ENCODE peak calls at places on chromosomes 3 and 15, in six cellular contexts. One of them, this sample, is unnamed.

GRCh38 chr3:67719333-67719732 is 64.9 kb upstream of the SUCLG2 start:
- DNase-seq in HTR-8/SVneo: peak
- DNase-seq in kidney glomerular epithelial cell: no peak
- DNase-seq in activated naive CD4-positive, alpha-beta T cell treated with anti-CD3 and anti-CD28 coated beads, Interleukin-2, amount 50 U/mL, for 16 hours: no peak
- DNase-seq in HFF-Myc: no peak
- DNase-seq in ELR: peak
- DNase-seq in this sample: no peak

GRCh38 chr3:122496529-122496928 is 18.2 kb downstream of the KPNA1 start:
- DNase-seq in HTR-8/SVneo: no peak
- DNase-seq in kidney glomerular epithelial cell: no peak
- DNase-seq in activated naive CD4-positive, alpha-beta T cell treated with anti-CD3 and anti-CD28 coated beads, Interleukin-2, amount 50 U/mL, for 16 hours: no peak
- DNase-seq in HFF-Myc: no peak
- DNase-seq in ELR: no peak
- DNase-seq in this sample: no peak

GRCh38 chr15:51076898-51077564 is 17.7 kb downstream of the TNFAIP8L3 start:
- DNase-seq in HTR-8/SVneo: no peak
- DNase-seq in kidney glomerular epithelial cell: no peak
- DNase-seq in activated naive CD4-positive, alpha-beta T cell treated with anti-CD3 and anti-CD28 coated beads, Interleukin-2, amount 50 U/mL, for 16 hours: no peak
- DNase-seq in HFF-Myc: no peak
- DNase-seq in ELR: peak
- DNase-seq in this sample: no peak

GRCh38 chr3:31041161-31041978 is 146.9 kb upstream of the GADL1 start:
- DNase-seq in HTR-8/SVneo: peak
- DNase-seq in kidney glomerular epithelial cell: peak
- DNase-seq in activated naive CD4-positive, alpha-beta T cell treated with anti-CD3 and anti-CD28 coated beads, Interleukin-2, amount 50 U/mL, for 16 hours: no peak
- DNase-seq in HFF-Myc: peak
- DNase-seq in ELR: peak
- DNase-seq in this sample: peak

GRCh38 chr3:125110016-125110875 is 54.4 kb upstream of the HEG1 start:
- DNase-seq in HTR-8/SVneo: peak
- DNase-seq in kidney glomerular epithelial cell: peak
- DNase-seq in activated naive CD4-positive, alpha-beta T cell treated with anti-CD3 and anti-CD28 coated beads, Interleukin-2, amount 50 U/mL, for 16 hours: no peak
- DNase-seq in HFF-Myc: peak
- DNase-seq in ELR: peak
- DNase-seq in this sample: no peak

GRCh38 chr3:195083659-195084058 is 187.3 kb downstream of the XXYLT1 start:
- DNase-seq in HTR-8/SVneo: no peak
- DNase-seq in kidney glomerular epithelial cell: no peak
- DNase-seq in activated naive CD4-positive, alpha-beta T cell treated with anti-CD3 and anti-CD28 coated beads, Interleukin-2, amount 50 U/mL, for 16 hours: no peak
- DNase-seq in HFF-Myc: no peak
- DNase-seq in ELR: no peak
- DNase-seq in this sample: no peak

GRCh38 chr3:184314363-184314699 is at the start of gene EIF4G1:
- DNase-seq in HTR-8/SVneo: peak
- DNase-seq in kidney glomerular epithelial cell: peak
- DNase-seq in activated naive CD4-positive, alpha-beta T cell treated with anti-CD3 and anti-CD28 coated beads, Interleukin-2, amount 50 U/mL, for 16 hours: peak
- DNase-seq in HFF-Myc: peak
- DNase-seq in ELR: peak
- DNase-seq in this sample: peak

GRCh38 chr15:32718082-32718821 is 448 bp downstream of the GREM1 start:
- DNase-seq in HTR-8/SVneo: peak
- DNase-seq in kidney glomerular epithelial cell: no peak
- DNase-seq in activated naive CD4-positive, alpha-beta T cell treated with anti-CD3 and anti-CD28 coated beads, Interleukin-2, amount 50 U/mL, for 16 hours: no peak
- DNase-seq in HFF-Myc: no peak
- DNase-seq in ELR: peak
- DNase-seq in this sample: no peak

GRCh38 chr3:39903253-39903652 is 93.8 kb downstream of the MYRIP start:
- DNase-seq in HTR-8/SVneo: no peak
- DNase-seq in kidney glomerular epithelial cell: no peak
- DNase-seq in activated naive CD4-positive, alpha-beta T cell treated with anti-CD3 and anti-CD28 coated beads, Interleukin-2, amount 50 U/mL, for 16 hours: no peak
- DNase-seq in HFF-Myc: no peak
- DNase-seq in ELR: no peak
- DNase-seq in this sample: no peak

GRCh38 chr3:106457278-106458210 is 588.7 kb upstream of the CBLB start:
- DNase-seq in HTR-8/SVneo: peak
- DNase-seq in kidney glomerular epithelial cell: peak
- DNase-seq in activated naive CD4-positive, alpha-beta T cell treated with anti-CD3 and anti-CD28 coated beads, Interleukin-2, amount 50 U/mL, for 16 hours: no peak
- DNase-seq in HFF-Myc: peak
- DNase-seq in ELR: peak
- DNase-seq in this sample: no peak

GRCh38 chr3:143234521-143234920 is 115.0 kb downstream of the CHST2 start:
- DNase-seq in HTR-8/SVneo: no peak
- DNase-seq in kidney glomerular epithelial cell: no peak
- DNase-seq in activated naive CD4-positive, alpha-beta T cell treated with anti-CD3 and anti-CD28 coated beads, Interleukin-2, amount 50 U/mL, for 16 hours: no peak
- DNase-seq in HFF-Myc: no peak
- DNase-seq in ELR: no peak
- DNase-seq in this sample: no peak

GRCh38 chr15:95018888-95019545 is 787.7 kb downstream of the MCTP2 start:
- DNase-seq in HTR-8/SVneo: peak
- DNase-seq in kidney glomerular epithelial cell: peak
- DNase-seq in activated naive CD4-positive, alpha-beta T cell treated with anti-CD3 and anti-CD28 coated beads, Interleukin-2, amount 50 U/mL, for 16 hours: no peak
- DNase-seq in HFF-Myc: no peak
- DNase-seq in ELR: peak
- DNase-seq in this sample: no peak

GRCh38 chr3:105616374-105616915 is 249.7 kb downstream of the ALCAM start:
- DNase-seq in HTR-8/SVneo: no peak
- DNase-seq in kidney glomerular epithelial cell: no peak
- DNase-seq in activated naive CD4-positive, alpha-beta T cell treated with anti-CD3 and anti-CD28 coated beads, Interleukin-2, amount 50 U/mL, for 16 hours: no peak
- DNase-seq in HFF-Myc: no peak
- DNase-seq in ELR: no peak
- DNase-seq in this sample: no peak

GRCh38 chr15:96331942-96332853 is 1.7 kb downstream of the NR2F2 start:
- DNase-seq in HTR-8/SVneo: no peak
- DNase-seq in kidney glomerular epithelial cell: no peak
- DNase-seq in activated naive CD4-positive, alpha-beta T cell treated with anti-CD3 and anti-CD28 coated beads, Interleukin-2, amount 50 U/mL, for 16 hours: no peak
- DNase-seq in HFF-Myc: no peak
- DNase-seq in ELR: peak
- DNase-seq in this sample: peak

GRCh38 chr3:25144430-25144829 is 283.6 kb upstream of the RARB start:
- DNase-seq in HTR-8/SVneo: no peak
- DNase-seq in kidney glomerular epithelial cell: no peak
- DNase-seq in activated naive CD4-positive, alpha-beta T cell treated with anti-CD3 and anti-CD28 coated beads, Interleukin-2, amount 50 U/mL, for 16 hours: no peak
- DNase-seq in HFF-Myc: no peak
- DNase-seq in ELR: no peak
- DNase-seq in this sample: no peak

GRCh38 chr15:92392462-92392861 is 1.2 kb upstream of the ST8SIA2 start:
- DNase-seq in HTR-8/SVneo: no peak
- DNase-seq in kidney glomerular epithelial cell: no peak
- DNase-seq in activated naive CD4-positive, alpha-beta T cell treated with anti-CD3 and anti-CD28 coated beads, Interleukin-2, amount 50 U/mL, for 16 hours: no peak
- DNase-seq in HFF-Myc: no peak
- DNase-seq in ELR: no peak
- DNase-seq in this sample: no peak

GRCh38 chr15:65285291-65286068 is 1.2 kb downstream of the PARP16 start:
- DNase-seq in HTR-8/SVneo: no peak
- DNase-seq in kidney glomerular epithelial cell: no peak
- DNase-seq in activated naive CD4-positive, alpha-beta T cell treated with anti-CD3 and anti-CD28 coated beads, Interleukin-2, amount 50 U/mL, for 16 hours: no peak
- DNase-seq in HFF-Myc: no peak
- DNase-seq in ELR: peak
- DNase-seq in this sample: no peak